ENCODE peak calls at places on chromosomes 16 and 17, in four cellular contexts. J is HT1080; T is NCI-H774; W is stimulated activated CD4-positive, alpha-beta T cell treated with anti-CD3 and anti-CD28 coated beads, Interleukin-12 subunit alpha, Interleukin-12 subunit beta, amount 100 ng/mL, for 4 hours. E is an unnamed sample.

GRCh38 chr17:9517396-9517795 is 58.2 kb downstream of the STX8 start:
- DNase-seq in T (no peak), J (no peak), W (no peak), E (no peak)

GRCh38 chr16:1792836-1793577 is 498 bp downstream of the IGFALS start:
- DNase-seq in W (no peak), J (no peak), T (no peak), E (no peak)

GRCh38 chr17:78430892-78431691 is 52.6 kb downstream of the PGS1 start:
- DNase-seq in W (no peak), J (no peak), T (no peak), E (no peak)

GRCh38 chr17:48262982-48263586 is 155.5 kb downstream of the SNX11 start:
- DNase-seq in W (no peak), J (no peak), T (peak), E (no peak)

GRCh38 chr16:22250522-22250921 is 44.4 kb downstream of the EEF2K start:
- DNase-seq in J (no peak), T (no peak), W (no peak), E (no peak)

GRCh38 chr17:48103379-48103715 is 2.1 kb upstream of the CBX1 start:
- DNase-seq in W (no peak), J (no peak), T (no peak), E (no peak)

GRCh38 chr16:85072947-85073346 is 39.3 kb downstream of the CIBAR2 start:
- DNase-seq in T (no peak), W (no peak), J (no peak), E (no peak)

GRCh38 chr16:8096211-8096610 is 494.1 kb downstream of the TMEM114 start:
- DNase-seq in J (no peak), W (no peak), T (no peak), E (no peak)

GRCh38 chr16:58588406-58588805 is 41.2 kb downstream of the CNOT1 start:
- DNase-seq in J (no peak), W (no peak), T (no peak), E (no peak)

GRCh38 chr17:17959520-17960361 is 12.5 kb downstream of the TOM1L2 start:
- DNase-seq in J (peak), W (no peak), T (no peak), E (no peak)